ENCODE peak calls at places on chromosomes 1 and 21, in four cellular contexts. One of them, this sample, is unnamed.

GRCh38 chr1:240084749-240085148 is 6.9 kb upstream of the FMN2 start:
- DNase-seq in BJ: no peak
- DNase-seq in A549: no peak
- DNase-seq in left lung: no peak
- DNase-seq in this sample: no peak

GRCh38 chr21:44549525-44550211 is 1.6 kb downstream of the KRTAP10-2 start:
- DNase-seq in BJ: no peak
- DNase-seq in A549: no peak
- DNase-seq in left lung: no peak
- DNase-seq in this sample: no peak

GRCh38 chr1:167103236-167103894 is 9.5 kb downstream of the STYXL2 start:
- DNase-seq in BJ: no peak
- DNase-seq in A549: no peak
- DNase-seq in left lung: no peak
- DNase-seq in this sample: no peak

GRCh38 chr1:17636612-17637011 is 97.1 kb downstream of the ARHGEF10L start:
- DNase-seq in BJ: no peak
- DNase-seq in A549: no peak
- DNase-seq in left lung: no peak
- DNase-seq in this sample: no peak

GRCh38 chr21:37907076-37907475 is 9.2 kb downstream of the KCNJ6 start:
- DNase-seq in BJ: no peak
- DNase-seq in A549: no peak
- DNase-seq in left lung: no peak
- DNase-seq in this sample: no peak

GRCh38 chr1:8035289-8035688 is 9.2 kb upstream of the ERRFI1 start:
- DNase-seq in BJ: no peak
- DNase-seq in A549: no peak
- DNase-seq in left lung: no peak
- DNase-seq in this sample: no peak

GRCh38 chr1:57188169-57188568 is 222.4 kb upstream of the C8B start:
- DNase-seq in BJ: no peak
- DNase-seq in A549: no peak
- DNase-seq in left lung: no peak
- DNase-seq in this sample: no peak

GRCh38 chr1:111990026-111990877 is 784 bp upstream of the KCND3 start:
- DNase-seq in BJ: no peak
- DNase-seq in A549: no peak
- DNase-seq in left lung: no peak
- DNase-seq in this sample: no peak

GRCh38 chr1:15046487-15047165 is 106.9 kb upstream of the TMEM51 start:
- DNase-seq in BJ: peak; percentile 11
- DNase-seq in A549: peak; percentile 60
- DNase-seq in left lung: peak; percentile 63
- DNase-seq in this sample: peak; percentile 61

GRCh38 chr1:202291961-202292712 is 49.6 kb downstream of the UBE2T start:
- DNase-seq in BJ: no peak
- DNase-seq in A549: peak; percentile 68
- DNase-seq in left lung: no peak
- DNase-seq in this sample: no peak

GRCh38 chr21:43195131-43196021 is 26.6 kb downstream of the CRYAA start:
- DNase-seq in BJ: no peak
- DNase-seq in A549: no peak
- DNase-seq in left lung: peak; percentile 31
- DNase-seq in this sample: no peak

GRCh38 chr1:40848530-40849189 is 13.5 kb downstream of the CITED4 start:
- DNase-seq in BJ: no peak
- DNase-seq in A549: peak; percentile 54
- DNase-seq in left lung: no peak
- DNase-seq in this sample: no peak

GRCh38 chr1:118304722-118305344 is 119.8 kb upstream of the SPAG17 start:
- DNase-seq in BJ: no peak
- DNase-seq in A549: no peak
- DNase-seq in left lung: no peak
- DNase-seq in this sample: no peak

GRCh38 chr1:22388666-22389455 is 62.8 kb upstream of the ZBTB40 start:
- DNase-seq in BJ: peak; percentile 89
- DNase-seq in A549: no peak
- DNase-seq in left lung: no peak
- DNase-seq in this sample: no peak

GRCh38 chr1:29878501-29878900 is 642.2 kb downstream of the PTPRU start:
- DNase-seq in BJ: no peak
- DNase-seq in A549: no peak
- DNase-seq in left lung: no peak
- DNase-seq in this sample: no peak

GRCh38 chr1:42003433-42003832 is 84.7 kb upstream of the HIVEP3 start:
- DNase-seq in BJ: no peak
- DNase-seq in A549: no peak
- DNase-seq in left lung: peak; percentile 45
- DNase-seq in this sample: no peak

GRCh38 chr21:37532868-37533780 is 166.6 kb downstream of the DYRK1A start:
- DNase-seq in BJ: no peak
- DNase-seq in A549: peak; percentile 41
- DNase-seq in left lung: peak; percentile 59
- DNase-seq in this sample: no peak

GRCh38 chr1:219152759-219153158 is 20.9 kb upstream of the LYPLAL1 start:
- DNase-seq in BJ: no peak
- DNase-seq in A549: no peak
- DNase-seq in left lung: no peak
- DNase-seq in this sample: no peak

GRCh38 chr1:198681831-198682756 is 43.3 kb downstream of the PTPRC start:
- DNase-seq in BJ: peak; percentile 90
- DNase-seq in A549: no peak
- DNase-seq in left lung: peak; percentile 88
- DNase-seq in this sample: no peak

GRCh38 chr1:221816899-221817298 is 75.0 kb upstream of the DUSP10 start:
- DNase-seq in BJ: peak; percentile 83
- DNase-seq in A549: no peak
- DNase-seq in left lung: no peak
- DNase-seq in this sample: no peak

GRCh38 chr21:31630062-31630711 is 29.3 kb upstream of the SOD1 start:
- DNase-seq in BJ: peak; percentile 7
- DNase-seq in A549: peak; percentile 8
- DNase-seq in left lung: peak; percentile 46
- DNase-seq in this sample: peak; percentile 55

GRCh38 chr1:32100359-32100758 is 7.5 kb upstream of the KPNA6 start:
- DNase-seq in BJ: no peak
- DNase-seq in A549: no peak
- DNase-seq in left lung: no peak
- DNase-seq in this sample: no peak

GRCh38 chr1:68746378-68746777 is 249.5 kb upstream of the DEPDC1 start:
- DNase-seq in BJ: no peak
- DNase-seq in A549: no peak
- DNase-seq in left lung: no peak
- DNase-seq in this sample: no peak

GRCh38 chr1:68751723-68752122 is 254.8 kb upstream of the DEPDC1 start:
- DNase-seq in BJ: no peak
- DNase-seq in A549: no peak
- DNase-seq in left lung: no peak
- DNase-seq in this sample: no peak
- TF ChIP-seq CTCF in BJ: no peak
- TF ChIP-seq CTCF in A549: no peak
- TF ChIP-seq CTCF in left lung: no peak
- TF ChIP-seq CTCF in this sample: no peak

GRCh38 chr21:39096754-39097153 is 86.5 kb downstream of the PSMG1 start:
- DNase-seq in BJ: no peak
- DNase-seq in A549: no peak
- DNase-seq in left lung: no peak
- DNase-seq in this sample: no peak
- TF ChIP-seq CTCF in BJ: no peak
- TF ChIP-seq CTCF in A549: no peak
- TF ChIP-seq CTCF in left lung: no peak
- TF ChIP-seq CTCF in this sample: no peak

GRCh38 chr1:200641175-200641489 is 20.6 kb upstream of the KIF14 start:
- DNase-seq in BJ: no peak
- DNase-seq in A549: no peak
- DNase-seq in left lung: no peak
- DNase-seq in this sample: no peak
- TF ChIP-seq CTCF in BJ: no peak
- TF ChIP-seq CTCF in A549: no peak
- TF ChIP-seq CTCF in left lung: no peak
- TF ChIP-seq CTCF in this sample: no peak

GRCh38 chr1:115280073-115280472 is 58.0 kb downstream of the NGF start:
- DNase-seq in BJ: no peak
- DNase-seq in A549: no peak
- DNase-seq in left lung: no peak
- DNase-seq in this sample: no peak

GRCh38 chr1:115278241-115278640 is 59.8 kb downstream of the NGF start:
- DNase-seq in BJ: no peak
- DNase-seq in A549: no peak
- DNase-seq in left lung: no peak
- DNase-seq in this sample: no peak

GRCh38 chr1:115274467-115274866 is 63.6 kb downstream of the NGF start:
- DNase-seq in BJ: no peak
- DNase-seq in A549: no peak
- DNase-seq in left lung: no peak
- DNase-seq in this sample: no peak

GRCh38 chr1:115277276-115277675 is 60.8 kb downstream of the NGF start:
- DNase-seq in BJ: no peak
- DNase-seq in A549: no peak
- DNase-seq in left lung: no peak
- DNase-seq in this sample: no peak

DNA sequence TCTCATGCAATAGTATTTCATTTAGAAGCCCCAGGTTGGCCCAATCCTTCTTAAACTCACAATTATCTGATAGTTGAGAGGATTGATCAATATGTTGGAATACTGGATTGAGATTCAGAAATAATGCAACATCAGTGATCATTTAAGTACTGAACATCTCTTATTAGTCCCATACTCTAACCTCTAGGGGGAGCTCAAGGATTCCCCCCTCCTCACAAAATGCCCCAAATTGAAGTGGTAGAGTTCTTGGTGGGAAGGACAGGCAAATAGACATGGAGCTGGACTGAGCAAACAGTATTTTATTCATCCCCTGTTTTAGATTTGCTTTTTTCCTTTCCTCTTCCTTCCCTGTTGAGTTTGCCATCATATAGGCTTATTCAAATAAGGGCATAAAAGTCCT is 62.8 kb downstream of the NGF start:
- DNase-seq in BJ: no peak
- DNase-seq in A549: no peak
- DNase-seq in left lung: no peak
- DNase-seq in this sample: no peak
- TF ChIP-seq CTCF in BJ: peak; percentile 39
- TF ChIP-seq CTCF in A549: peak; percentile 10
- TF ChIP-seq CTCF in left lung: peak; percentile 22
- TF ChIP-seq CTCF in this sample: no peak

GRCh38 chr1:71562298-71562697 is 481.5 kb upstream of the ZRANB2 start:
- DNase-seq in BJ: no peak
- DNase-seq in A549: no peak
- DNase-seq in left lung: no peak
- DNase-seq in this sample: no peak
- TF ChIP-seq CTCF in BJ: no peak
- TF ChIP-seq CTCF in A549: no peak
- TF ChIP-seq CTCF in left lung: no peak
- TF ChIP-seq CTCF in this sample: no peak

GRCh38 chr1:63920154-63921117 is 146.6 kb downstream of the ROR1 start:
- DNase-seq in BJ: peak; percentile 85
- DNase-seq in A549: peak; percentile 48
- DNase-seq in left lung: no peak
- DNase-seq in this sample: no peak
- TF ChIP-seq CTCF in BJ: peak; percentile 44
- TF ChIP-seq CTCF in A549: peak; percentile 52
- TF ChIP-seq CTCF in left lung: no peak
- TF ChIP-seq CTCF in this sample: no peak

This sample was measured in omental fat pad.